ENCODE peak calls at places on chromosome 17, in nine cellular contexts. J is OCI-LY7, E is sigmoid colon, M is fibroblast of lung, B is astrocyte, H is fibroblast of the aortic adventitia, A is gastrocnemius medialis, O is fibroblast of pulmonary artery, N is PC-3. L is an unnamed sample.

GRCh38 chr17:80110927-80111701 is 9.7 kb downstream of the GAA start:
- DNase-seq in J (no peak), E (no peak), M (no peak), B (no peak), H (no peak), A (no peak), O (no peak), N (no peak), L (no peak)

GRCh38 chr17:71505981-71506380 is 614.8 kb upstream of the SOX9 start:
- DNase-seq in J (no peak), E (no peak), M (no peak), B (no peak), H (no peak), A (no peak), O (no peak), N (no peak), L (no peak)

GRCh38 chr17:20944014-20944905 is 98.6 kb downstream of the USP22 start:
- DNase-seq in J (peak), E (no peak), M (no peak), B (no peak), H (no peak), A (no peak), O (no peak), N (peak), L (no peak)

GRCh38 chr17:8700546-8700945 is 44.1 kb downstream of the CCDC42 start:
- DNase-seq in J (no peak), E (no peak), M (no peak), B (no peak), H (no peak), A (no peak), O (no peak), N (no peak), L (no peak)

GRCh38 chr17:48472485-48473281 is 42.7 kb upstream of the SKAP1 start:
- DNase-seq in J (peak), E (no peak), M (no peak), B (peak), H (peak), A (no peak), O (peak), N (peak), L (peak)

GRCh38 chr17:43779145-43780125 is 658 bp upstream of the DUSP3 start:
- DNase-seq in J (no peak), E (peak), M (no peak), B (peak), H (no peak), A (no peak), O (peak), N (no peak), L (no peak)

GRCh38 chr17:14748036-14748715 is 447.3 kb downstream of the HS3ST3B1 start:
- DNase-seq in J (peak), E (no peak), M (no peak), B (no peak), H (no peak), A (no peak), O (no peak), N (peak), L (no peak)

GRCh38 chr17:57356153-57356721 is 99.9 kb downstream of the MSI2 start:
- DNase-seq in J (peak), E (no peak), M (no peak), B (no peak), H (no peak), A (no peak), O (no peak), N (no peak), L (no peak)

GRCh38 chr17:16068323-16068722 is 68.7 kb downstream of the TTC19 start:
- DNase-seq in J (no peak), E (no peak), M (peak), B (no peak), H (no peak), A (no peak), O (peak), N (no peak), L (no peak)

GRCh38 chr17:77318021-77318420 is 177.3 kb downstream of the SEC14L1 start:
- DNase-seq in J (no peak), E (peak), M (no peak), B (no peak), H (no peak), A (no peak), O (no peak), N (no peak), L (no peak)

GRCh38 chr17:77320046-77320445 is 179.3 kb downstream of the SEC14L1 start:
- DNase-seq in J (no peak), E (peak), M (peak), B (peak), H (peak), A (peak), O (peak), N (no peak), L (no peak)

GRCh38 chr17:77319211-77320031 is 178.7 kb downstream of the SEC14L1 start:
- DNase-seq in J (peak), E (peak), M (peak), B (peak), H (peak), A (peak), O (peak), N (peak), L (no peak)

GRCh38 chr17:77317091-77317519 is 176.3 kb downstream of the SEC14L1 start:
- DNase-seq in J (no peak), E (peak), M (no peak), B (no peak), H (no peak), A (no peak), O (no peak), N (no peak), L (no peak)

GRCh38 chr17:77318491-77319210 is 177.9 kb downstream of the SEC14L1 start:
- DNase-seq in J (no peak), E (peak), M (peak), B (no peak), H (peak), A (peak), O (peak), N (no peak), L (no peak)
- H3K4me3 ChIP-seq in J (no peak), E (no peak), M (no peak), B (peak), H (peak), A (peak), O (peak), N (peak), L (peak)

DNA sequence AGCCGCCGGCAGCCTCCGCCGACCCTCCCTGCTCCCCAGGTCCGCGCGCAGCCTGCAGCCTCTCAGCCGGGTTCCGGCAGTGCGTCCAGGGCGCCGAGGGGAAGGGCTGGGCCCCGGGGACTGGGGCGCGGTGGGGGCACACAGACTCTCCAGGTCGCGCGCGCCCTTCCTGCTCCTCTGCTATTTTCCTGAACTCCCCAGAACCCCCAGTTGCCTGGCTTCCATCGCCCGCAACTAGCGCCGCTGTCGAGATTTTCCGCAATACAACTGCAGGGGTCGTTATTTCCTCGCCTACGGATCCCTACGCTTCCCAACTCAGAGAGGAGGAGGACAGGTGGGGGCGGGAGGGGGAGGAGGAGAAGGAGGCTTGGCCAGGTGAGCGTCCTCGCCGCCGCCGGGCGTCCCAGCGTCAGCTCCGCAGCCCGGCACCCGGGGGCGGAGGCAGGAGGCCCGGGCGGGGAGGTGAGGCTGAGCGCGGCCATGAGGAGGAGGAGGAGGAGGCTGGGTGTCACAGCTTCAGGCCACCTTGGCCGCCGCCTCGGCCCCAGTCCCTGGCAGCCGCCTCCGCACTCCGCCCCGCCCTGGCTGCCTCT is at the start of gene CA10:
- DNase-seq in J (no peak), E (no peak), M (no peak), B (no peak), H (no peak), A (no peak), O (no peak), N (no peak), L (no peak)
- TF ChIP-seq CTCF in J (no peak), E (no peak), M (no peak), B (no peak), H (no peak), A (no peak), O (no peak), N (no peak), L (no peak)

GRCh38 chr17:29292992-29293889 is 707 bp downstream of the NUFIP2 start:
- DNase-seq in J (peak), E (peak), M (peak), B (peak), H (peak), A (peak), O (peak), N (peak), L (no peak)
- H3K4me3 ChIP-seq in J (peak), E (peak), M (peak), B (peak), H (peak), A (peak), O (peak), N (peak), L (peak)

DNA sequence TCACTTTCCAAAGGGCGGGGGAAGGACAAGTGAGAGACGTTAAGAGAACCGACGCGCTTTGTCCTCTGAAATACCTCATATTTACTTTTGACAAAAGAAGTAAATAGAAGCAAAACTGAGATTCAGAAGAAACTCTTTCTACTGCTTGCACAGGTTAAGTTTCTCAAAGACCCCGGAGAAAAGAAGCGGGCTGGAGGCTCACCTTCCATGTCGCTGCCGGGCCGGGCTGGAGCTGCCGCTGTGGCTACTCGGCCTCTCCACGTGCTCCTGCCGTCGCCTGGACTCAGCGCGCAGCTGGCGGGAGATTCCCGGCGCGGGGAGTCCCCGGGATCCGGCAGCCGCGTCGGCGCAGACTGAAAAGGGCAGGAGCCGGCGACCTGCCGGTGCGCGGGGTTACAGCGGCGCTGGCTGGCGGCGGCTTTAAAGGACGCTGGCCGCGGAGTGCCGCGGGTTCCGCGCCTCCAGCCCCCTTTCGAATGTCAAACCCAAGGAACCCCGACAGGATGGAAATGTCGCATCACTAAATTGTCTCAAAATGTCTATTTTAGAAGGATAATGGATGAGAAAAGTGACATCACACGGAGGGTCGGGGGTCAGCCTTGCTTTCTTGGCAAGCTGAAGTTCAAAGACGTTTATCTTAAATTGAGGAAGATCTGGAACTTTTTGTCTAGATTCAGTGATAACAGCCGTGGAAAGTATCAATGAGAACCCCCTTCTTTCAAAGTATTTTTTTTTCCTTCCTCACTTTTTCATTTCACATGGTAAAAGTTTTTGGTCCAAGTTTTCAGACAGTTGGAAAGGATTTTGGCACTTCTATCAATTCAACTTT is at the start of gene IKZF3:
- DNase-seq in J (peak), E (no peak), M (peak), B (no peak), H (no peak), A (peak), O (peak), N (peak), L (no peak)
- TF ChIP-seq CTCF in J (peak), E (no peak), M (no peak), B (no peak), H (no peak), A (no peak), O (no peak), N (no peak), L (no peak)

DNA sequence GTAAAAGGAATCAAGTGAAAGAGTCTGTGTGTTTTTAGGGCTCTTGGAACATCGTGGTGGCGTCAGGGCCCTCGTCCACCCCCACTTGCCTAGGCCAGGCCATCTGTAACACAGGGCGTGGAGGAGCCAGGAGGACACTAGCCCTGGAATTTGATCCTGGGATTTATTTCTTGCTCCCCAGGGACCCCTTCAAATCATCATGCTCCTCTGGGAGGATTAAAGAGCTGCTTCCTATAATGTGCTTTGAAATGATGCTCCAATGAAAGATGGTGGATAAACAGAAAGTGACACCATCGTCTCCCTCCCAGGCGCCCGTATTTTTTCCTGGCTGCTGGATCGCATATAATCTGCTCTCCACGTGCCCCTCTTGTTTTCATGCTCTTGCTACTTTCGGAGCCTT is 113.3 kb downstream of the AATF start:
- DNase-seq in J (no peak), E (no peak), M (no peak), B (no peak), H (no peak), A (no peak), O (no peak), N (no peak), L (no peak)
- H3K4me3 ChIP-seq in J (no peak), E (no peak), M (no peak), B (no peak), H (no peak), A (no peak), O (no peak), N (no peak), L (no peak)

DNA sequence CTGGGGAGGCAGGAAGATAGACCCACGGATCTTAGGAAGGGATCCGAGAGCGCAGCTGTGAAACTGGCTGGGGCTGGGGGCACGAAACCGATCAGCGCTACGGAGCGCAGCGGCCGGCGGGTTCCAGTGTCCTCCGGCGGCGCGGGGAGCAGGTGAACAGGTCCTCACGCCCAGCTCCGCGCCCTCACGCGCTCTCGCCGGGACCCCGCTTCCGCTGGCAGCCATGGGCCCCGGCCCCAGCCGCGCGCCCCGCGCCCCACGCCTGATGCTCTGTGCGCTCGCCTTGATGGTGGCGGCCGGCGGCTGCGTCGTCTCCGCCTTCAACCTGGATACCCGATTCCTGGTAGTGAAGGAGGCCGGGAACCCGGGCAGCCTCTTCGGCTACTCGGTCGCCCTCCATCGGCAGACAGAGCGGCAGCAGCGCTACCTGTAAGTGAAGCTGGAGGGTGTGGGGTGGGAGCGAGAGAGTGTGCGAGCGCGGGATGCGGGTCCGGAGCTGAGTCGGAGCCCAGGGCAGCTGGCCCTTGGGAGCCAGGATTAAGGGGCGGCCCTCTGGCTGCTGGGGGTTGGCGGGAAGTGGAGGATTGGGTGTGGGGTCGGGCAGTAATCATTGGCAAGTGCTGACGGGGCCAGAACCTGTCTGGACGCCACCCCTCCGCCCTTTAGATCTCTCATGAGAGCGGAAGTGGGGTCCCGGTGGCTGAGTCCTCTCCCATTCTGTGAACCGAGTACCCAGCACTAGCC is 479 bp downstream of the ITGA3 start:
- DNase-seq in J (peak), E (peak), M (peak), B (peak), H (peak), A (peak), O (peak), N (peak), L (no peak)
- TF ChIP-seq CTCF in J (peak), E (peak), M (peak), B (no peak), H (peak), A (peak), O (peak), N (peak), L (peak)

GRCh38 chr17:74403512-74404137 is 28.3 kb upstream of the GPRC5C start:
- DNase-seq in J (no peak), E (no peak), M (no peak), B (no peak), H (no peak), A (no peak), O (no peak), N (no peak), L (no peak)
- H3K4me3 ChIP-seq in J (no peak), E (no peak), M (no peak), B (no peak), H (no peak), A (no peak), O (no peak), N (no peak), L (no peak)

GRCh38 chr17:36535669-36536081 is 888 bp downstream of the PIGW start:
- DNase-seq in J (no peak), E (no peak), M (no peak), B (no peak), H (no peak), A (no peak), O (no peak), N (no peak), L (no peak)

GRCh38 chr17:36532435-36532975 is 2.2 kb downstream of the MYO19 start:
- DNase-seq in J (no peak), E (no peak), M (no peak), B (no peak), H (no peak), A (no peak), O (no peak), N (no peak), L (no peak)

GRCh38 chr17:36529121-36529520 is 5.5 kb downstream of the MYO19 start:
- DNase-seq in J (no peak), E (no peak), M (peak), B (peak), H (peak), A (no peak), O (peak), N (peak), L (no peak)

GRCh38 chr17:36534117-36534880 is at the start of gene MYO19:
- DNase-seq in J (peak), E (peak), M (peak), B (peak), H (peak), A (peak), O (peak), N (peak), L (no peak)

GRCh38 chr17:36534881-36535668 is at the start of gene PIGW:
- DNase-seq in J (peak), E (peak), M (peak), B (peak), H (peak), A (peak), O (peak), N (peak), L (no peak)
- TF ChIP-seq CTCF in J (peak), E (no peak), M (no peak), B (no peak), H (no peak), A (no peak), O (no peak), N (no peak), L (no peak)

GRCh38 chr17:7177954-7178477 is 1.2 kb downstream of the ASGR1 start:
- DNase-seq in J (no peak), E (peak), M (no peak), B (peak), H (no peak), A (no peak), O (peak), N (peak), L (no peak)
- H3K4me3 ChIP-seq in J (peak), E (no peak), M (peak), B (peak), H (peak), A (peak), O (peak), N (peak), L (peak)